ENCODE peak calls at places on chromosomes 7 and 10, in ten cellular contexts. W, O, S, D, I, J, M, A, T and Z are unnamed samples.

GRCh38 chr7:68629-69028 is 123.7 kb upstream of the FAM20C start:
- DNase-seq in O (no peak), J (no peak), D (peak; percentile 41), T (no peak), I (no peak), A (no peak), M (no peak), W (no peak), S (no peak), Z (peak; percentile 61)

GRCh38 chr7:154587812-154588211 is 415.1 kb downstream of the PAXIP1 start:
- DNase-seq in A (no peak), M (no peak), T (no peak), J (no peak), W (no peak), S (no peak), D (no peak), I (no peak), O (peak; percentile 81), Z (no peak)

GRCh38 chr10:125159932-125160855 is at the start of gene CTBP2:
- DNase-seq in O (peak; percentile 65), A (no peak), W (peak; percentile 64), I (no peak), J (no peak), S (peak; percentile 77), T (no peak), D (peak; percentile 66), M (peak; percentile 59), Z (peak; percentile 60)

GRCh38 chr7:151453326-151453791 is 13.4 kb upstream of the CRYGN start:
- DNase-seq in S (peak; percentile 14), I (no peak), J (no peak), O (no peak), D (no peak), W (no peak), A (no peak), T (no peak), M (peak; percentile 8), Z (no peak)

GRCh38 chr10:46552526-46553237 is 3.8 kb downstream of the GPRIN2 start:
- DNase-seq in D (peak; percentile 41), J (no peak), M (peak; percentile 39), O (no peak), T (no peak), A (no peak), S (peak; percentile 50), W (peak; percentile 10), I (no peak), Z (no peak)

GRCh38 chr7:124633740-124634139 is 131.9 kb downstream of the GPR37 start:
- DNase-seq in M (no peak), D (no peak), I (no peak), W (no peak), O (no peak), T (no peak), A (no peak), S (no peak), J (no peak), Z (no peak)

GRCh38 chr10:132120734-132121510 is 55.2 kb downstream of the JAKMIP3 start:
- DNase-seq in O (no peak), D (peak; percentile 15), I (no peak), J (no peak), A (no peak), T (no peak), W (no peak), M (no peak), S (no peak), Z (no peak)

GRCh38 chr10:126250527-126251310 is 137.6 kb downstream of the ADAM12 start:
- DNase-seq in I (no peak), T (no peak), M (no peak), W (no peak), O (no peak), A (no peak), D (no peak), S (no peak), J (no peak), Z (peak; percentile 76)

GRCh38 chr10:106571216-106571954 is 593.1 kb downstream of the SORCS1 start:
- DNase-seq in J (no peak), O (peak; percentile 19), M (no peak), W (no peak), I (no peak), S (no peak), D (no peak), A (peak; percentile 59), T (peak; percentile 11), Z (peak; percentile 78)

GRCh38 chr10:30803901-30804322 is 174.4 kb upstream of the LYZL2 start:
- DNase-seq in D (no peak), T (no peak), S (no peak), J (no peak), M (no peak), O (no peak), A (peak; percentile 78), I (peak; percentile 86), W (peak; percentile 50), Z (peak; percentile 89)

GRCh38 chr7:97006146-97006950 is 995 bp downstream of the DLX6 start:
- DNase-seq in O (peak; percentile 85), D (no peak), J (no peak), S (no peak), A (no peak), M (no peak), I (no peak), T (no peak), W (no peak), Z (peak; percentile 16)

GRCh38 chr7:45267262-45267661 is 109.7 kb downstream of the RAMP3 start:
- DNase-seq in A (no peak), D (no peak), J (no peak), T (peak; percentile 9), M (no peak), O (no peak), W (no peak), S (no peak), I (no peak), Z (peak; percentile 3)

GRCh38 chr7:6558837-6559236 is 7.6 kb upstream of the GRID2IP start:
- DNase-seq in T (peak; percentile 18), M (peak; percentile 29), D (no peak), O (peak; percentile 69), A (peak; percentile 19), W (no peak), J (no peak), S (no peak), I (no peak), Z (peak; percentile 47)

GRCh38 chr7:91285966-91286365 is 21.7 kb downstream of the FZD1 start:
- DNase-seq in A (no peak), D (no peak), S (no peak), I (no peak), O (no peak), M (no peak), W (no peak), J (no peak), T (no peak), Z (no peak)

GRCh38 chr10:127919418-127920191 is 12.7 kb downstream of the PTPRE start:
- DNase-seq in O (peak; percentile 20), S (no peak), J (no peak), A (peak; percentile 33), W (no peak), M (no peak), D (no peak), I (peak; percentile 63), T (peak; percentile 75), Z (peak; percentile 50)

DNA sequence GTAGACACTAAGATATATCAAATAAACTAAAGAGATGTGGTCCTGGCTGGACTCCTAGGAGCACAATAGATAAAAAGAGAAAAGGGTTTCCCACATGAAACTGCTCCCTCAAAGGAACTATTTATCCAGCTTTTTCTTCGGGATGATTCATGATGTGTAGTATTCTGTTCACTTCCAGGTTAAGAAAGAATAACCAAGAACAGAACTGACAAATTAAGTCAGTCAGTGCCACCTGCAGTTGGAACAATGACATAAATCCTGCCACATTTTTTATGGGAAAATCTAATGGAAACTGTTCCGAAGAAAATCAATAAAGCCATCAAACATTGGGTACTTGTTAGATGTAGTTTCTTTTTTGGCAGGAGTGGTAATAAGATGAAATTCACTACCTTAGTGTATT is 87.1 kb downstream of the POLR1F start:
- DNase-seq in D (no peak), O (no peak), I (no peak), S (no peak), M (no peak), A (peak; percentile 10), J (no peak), W (no peak), T (peak; percentile 27), Z (peak; percentile 10)
- TF ChIP-seq CTCF in D (no peak), O (no peak), I (no peak), S (no peak), M (no peak), A (no peak), J (no peak), W (no peak), T (peak; percentile 35), Z (no peak)

DNA sequence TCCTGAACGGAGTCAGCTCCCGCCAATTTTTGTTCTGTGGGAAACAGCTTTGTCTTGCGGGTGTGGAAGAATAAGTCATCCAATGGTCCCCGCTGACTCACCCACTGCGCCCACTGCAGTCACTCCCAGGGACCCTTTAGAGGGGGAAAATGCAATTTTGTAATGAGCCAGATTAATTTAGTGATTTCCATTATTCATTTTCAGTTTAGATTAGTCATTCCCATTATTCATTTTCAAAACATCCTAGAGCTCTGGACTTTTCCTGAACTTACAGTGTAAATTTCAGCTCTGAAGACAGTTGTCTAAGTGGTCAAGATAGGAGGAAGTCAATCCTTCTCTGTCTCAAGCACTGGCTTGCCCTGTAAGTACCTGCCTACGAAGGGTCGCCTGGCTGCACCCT is 154.9 kb upstream of the TMEM72 start:
- DNase-seq in J (no peak), D (no peak), S (no peak), M (no peak), T (peak; percentile 57), I (no peak), O (no peak), W (no peak), A (peak; percentile 75), Z (peak; percentile 39)
- H3K4me3 ChIP-seq in J (no peak overlapping the region), D (no peak overlapping the region), S (no peak overlapping the region), M (no peak overlapping the region), T (no peak overlapping the region), I (no peak overlapping the region), O (no peak overlapping the region), W (no peak overlapping the region), A (no peak overlapping the region), Z (no peak overlapping the region)

DNA sequence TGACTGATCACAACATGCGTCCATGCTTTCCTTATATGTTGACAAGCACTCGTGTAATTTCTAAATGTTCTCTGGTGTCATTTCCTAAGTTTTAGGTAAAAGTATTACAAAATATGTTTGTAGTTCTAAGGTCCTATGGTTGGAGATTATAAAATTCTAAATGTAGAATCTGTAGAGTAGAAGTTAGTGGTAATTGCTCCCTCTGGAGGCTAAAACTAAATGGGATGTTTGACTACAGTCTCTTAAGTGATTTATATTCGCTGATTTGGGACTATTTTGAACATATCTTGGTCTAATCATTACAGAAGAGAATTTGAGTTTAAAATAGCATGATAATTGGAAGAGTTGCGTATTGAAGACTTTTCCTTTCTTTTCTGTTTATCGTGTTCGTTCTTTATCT is 74.1 kb downstream of the ZMYND11 start:
- DNase-seq in J (no peak), D (no peak), T (peak; percentile 6), S (no peak), M (no peak), W (no peak), I (no peak), O (no peak), A (peak; percentile 15), Z (peak; percentile 32)
- TF ChIP-seq CTCF in J (no peak), D (no peak), T (peak; percentile 34), S (no peak), M (peak; percentile 3), W (no peak), I (peak; percentile 15), O (peak; percentile 22), A (no peak), Z (peak; percentile 33)

DNA sequence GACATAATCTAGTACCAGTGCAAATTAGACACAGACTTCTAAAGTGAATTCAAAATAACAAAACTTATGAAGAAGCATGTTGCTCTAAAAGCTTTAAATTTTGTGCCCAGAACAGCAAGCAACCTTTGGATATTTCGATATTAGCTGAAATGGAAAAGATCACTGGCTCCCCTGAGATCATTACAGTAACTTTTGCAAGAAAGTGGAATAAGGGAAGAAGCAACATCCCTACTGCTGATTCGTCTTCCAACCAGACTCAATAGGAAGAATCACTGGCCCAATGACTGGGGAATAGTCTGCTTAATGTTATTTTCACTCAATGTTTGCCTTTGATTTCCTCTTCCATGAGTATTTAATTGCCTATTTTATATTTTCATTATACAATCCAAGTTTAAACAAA is 7.9 kb downstream of the SKAP2 start:
- DNase-seq in J (no peak), O (no peak), T (no peak), S (no peak), D (no peak), I (no peak), M (no peak), A (no peak), W (no peak), Z (no peak)
- H3K4me3 ChIP-seq in J (no peak overlapping the region), O (no peak overlapping the region), T (no peak overlapping the region), S (no peak overlapping the region), D (peak overlapping the region; percentile 44), I (no peak overlapping the region), M (peak overlapping the region; percentile 1), A (no peak overlapping the region), W (no peak overlapping the region), Z (no peak overlapping the region)